ENCODE peak calls at places on chromosomes 11 and 22, in seven cellular contexts. C, O, Q, V, H, K and D are unnamed samples.

GRCh38 chr11:61923166-61924015 is 6.0 kb upstream of the RAB3IL1 start:
- DNase-seq in H (peak; percentile 48), V (peak; percentile 72), C (peak; percentile 63), Q (peak; percentile 76), O (peak; percentile 83), K (peak; percentile 62), D (no peak)

GRCh38 chr11:94198718-94199117 is 70.1 kb downstream of the PANX1 start:
- DNase-seq in H (no peak), K (no peak), O (no peak), Q (no peak), V (no peak), C (no peak), D (no peak)

GRCh38 chr11:125995313-125995712 is 49.5 kb downstream of the VSIG10L2 start:
- DNase-seq in Q (no peak), C (no peak), K (no peak), H (no peak), O (no peak), V (no peak), D (no peak)

GRCh38 chr22:41742918-41743317 is 43.6 kb downstream of the MEI1 start:
- DNase-seq in Q (no peak), C (no peak), H (no peak), O (peak; percentile 33), V (peak; percentile 34), K (no peak), D (no peak)

GRCh38 chr11:68438658-68439259 is 21.8 kb upstream of the PPP6R3 start:
- DNase-seq in O (no peak), C (no peak), K (no peak), Q (no peak), V (no peak), H (no peak), D (no peak)

GRCh38 chr11:128448487-128448886 is 138.9 kb downstream of the ETS1 start:
- DNase-seq in H (peak; percentile 88), V (peak; percentile 43), K (no peak), Q (peak; percentile 49), O (peak; percentile 81), C (peak; percentile 87), D (no peak)

GRCh38 chr11:48055292-48056132 is 75.2 kb downstream of the PTPRJ start:
- DNase-seq in V (no peak), H (no peak), Q (peak; percentile 52), C (peak; percentile 47), K (no peak), O (no peak), D (no peak)

GRCh38 chr11:117604349-117604995 is 192.5 kb downstream of the DSCAML1 start:
- DNase-seq in V (no peak), H (no peak), Q (peak; percentile 5), O (no peak), C (peak; percentile 32), K (no peak), D (no peak)

GRCh38 chr11:61732705-61733104 is 19.7 kb upstream of the MYRF start:
- DNase-seq in O (no peak), C (peak; percentile 34), Q (no peak), H (no peak), V (no peak), K (no peak), D (no peak)

GRCh38 chr11:95444309-95445202 is 213.6 kb upstream of the SESN3 start:
- DNase-seq in H (no peak), Q (no peak), K (no peak), O (no peak), C (no peak), V (no peak), D (no peak)

GRCh38 chr22:42814215-42814614 is 42.9 kb downstream of the ARFGAP3 start:
- DNase-seq in H (no peak), Q (no peak), O (no peak), K (no peak), C (no peak), V (no peak), D (no peak)

GRCh38 chr11:29564501-29564900 is 452.3 kb downstream of the KCNA4 start:
- DNase-seq in O (no peak), C (no peak), H (no peak), K (no peak), V (no peak), Q (no peak), D (no peak)

GRCh38 chr22:24338701-24339451 is 68.2 kb downstream of the SPECC1L start:
- DNase-seq in O (peak; percentile 44), K (no peak), V (no peak), C (peak; percentile 61), H (peak; percentile 69), Q (peak; percentile 29), D (peak; percentile 1)

GRCh38 chr11:63592975-63593395 is 21.2 kb downstream of the PLAAT3 start:
- DNase-seq in V (no peak), K (peak; percentile 68), H (peak; percentile 25), C (peak; percentile 44), O (peak; percentile 62), Q (no peak), D (no peak)

GRCh38 chr11:73389902-73390301 is 13.7 kb downstream of the RELT start:
- DNase-seq in O (no peak), K (no peak), C (no peak), Q (no peak), V (no peak), H (no peak), D (no peak)

GRCh38 chr11:57709802-57710367 is 2.1 kb downstream of the MED19 start:
- DNase-seq in V (no peak), Q (peak; percentile 11), O (no peak), H (no peak), K (no peak), C (no peak), D (no peak)

GRCh38 chr11:78555592-78555991 is 19.1 kb downstream of the NARS2 start:
- DNase-seq in Q (no peak), K (no peak), H (no peak), O (no peak), C (no peak), V (no peak), D (no peak)

GRCh38 chr11:127106142-127106541 is 105.6 kb upstream of the KIRREL3 start:
- DNase-seq in K (no peak), O (peak; percentile 91), V (no peak), H (no peak), Q (no peak), C (peak; percentile 12), D (peak; percentile 69)

GRCh38 chr11:45193695-45194094 is 47.3 kb downstream of the PRDM11 start:
- DNase-seq in O (no peak), C (no peak), Q (no peak), V (no peak), K (no peak), H (no peak), D (no peak)

GRCh38 chr11:19200410-19201201 is 1.2 kb downstream of the CSRP3 start:
- DNase-seq in C (peak; percentile 70), K (no peak), O (no peak), Q (no peak), H (no peak), V (no peak), D (no peak)

GRCh38 chr11:114132944-114133394 is 73.5 kb downstream of the ZBTB16 start:
- DNase-seq in O (no peak), K (no peak), Q (no peak), V (no peak), C (no peak), H (no peak), D (no peak)

GRCh38 chr11:61698173-61698965 is 18.2 kb downstream of the DAGLA start:
- DNase-seq in H (no peak), O (no peak), V (no peak), Q (no peak), C (no peak), K (no peak), D (no peak)

GRCh38 chr11:66015094-66015881 is 3.5 kb downstream of the CST6 start:
- DNase-seq in H (no peak), V (no peak), C (no peak), O (no peak), K (no peak), Q (no peak), D (no peak)

GRCh38 chr11:108732395-108732794 is 67.5 kb downstream of the DDX10 start:
- DNase-seq in H (peak; percentile 56), V (no peak), K (no peak), Q (no peak), C (no peak), O (no peak), D (no peak)

GRCh38 chr22:39457546-39458442 is 982 bp downstream of the MGAT3 start:
- DNase-seq in V (no peak), K (no peak), Q (no peak), O (no peak), H (no peak), C (no peak), D (no peak)

GRCh38 chr11:47889714-47890441 is 41.7 kb upstream of the NUP160 start:
- DNase-seq in O (no peak), Q (no peak), H (no peak), C (no peak), K (no peak), V (no peak), D (no peak)

GRCh38 chr11:112844530-112844929 is 116.7 kb upstream of the NCAM1 start:
- DNase-seq in C (no peak), K (peak; percentile 22), O (peak; percentile 24), Q (no peak), V (no peak), H (no peak), D (peak; percentile 48)

GRCh38 chr22:46415816-46416536 is 80.5 kb downstream of the TRMU start:
- DNase-seq in C (peak; percentile 35), O (no peak), H (no peak), V (no peak), K (no peak), Q (no peak), D (no peak)

GRCh38 chr11:130118636-130119387 is 40.8 kb upstream of the ST14 start:
- DNase-seq in C (no peak), Q (no peak), K (no peak), V (no peak), O (no peak), H (no peak), D (no peak)

DNA sequence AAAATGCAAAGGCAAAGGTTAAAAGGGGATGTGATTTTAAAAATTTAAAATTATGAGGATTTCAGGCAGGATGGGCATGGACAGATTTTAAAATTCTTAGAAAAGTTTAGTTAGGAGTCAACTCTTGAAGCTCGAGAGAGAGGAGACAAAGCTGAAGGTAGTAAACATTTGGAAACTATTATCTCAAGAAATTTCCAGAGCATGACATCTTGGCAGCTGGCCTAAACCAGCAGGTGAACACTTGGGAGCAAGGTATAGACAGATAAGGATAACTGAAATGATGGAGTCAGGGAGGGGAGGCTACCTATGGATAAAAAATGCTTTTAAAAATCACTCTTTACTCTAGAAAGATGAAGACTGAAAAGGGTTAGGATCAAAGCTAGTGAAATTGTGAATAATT is 13.7 kb downstream of the POU2AF3 start:
- DNase-seq in C (no peak), O (no peak), V (no peak), H (peak; percentile 43), K (no peak), Q (no peak), D (no peak)
- H4K8ac ChIP-seq in C (no peak overlapping the region), O (no peak overlapping the region), V (no peak overlapping the region), H (no peak overlapping the region), K (no peak overlapping the region), Q (no peak overlapping the region), D (no peak overlapping the region)

GRCh38 chr22:49203863-49204598 is 623.6 kb downstream of the BRD1 start:
- DNase-seq in K (peak; percentile 39), Q (no peak), V (peak; percentile 20), C (no peak), H (no peak), O (no peak), D (no peak)
- H3K4ac ChIP-seq in K (no peak overlapping the region), Q (no peak overlapping the region), V (no peak overlapping the region), C (no peak overlapping the region), H (no peak overlapping the region), O (no peak overlapping the region), D (no peak overlapping the region)

GRCh38 chr22:44887941-44888366 is 121.9 kb downstream of the PHF21B start:
- DNase-seq in C (no peak), O (no peak), K (no peak), Q (no peak), V (no peak), H (no peak), D (no peak)
- H4K8ac ChIP-seq in C (no peak overlapping the region), O (no peak overlapping the region), K (peak overlapping the region; percentile 76), Q (no peak overlapping the region), V (no peak overlapping the region), H (no peak overlapping the region), D (no peak overlapping the region)

GRCh38 chr22:38190581-38190980 is 9.0 kb upstream of the PLA2G6 start:
- DNase-seq in Q (no peak), V (no peak), C (no peak), K (no peak), O (no peak), H (no peak), D (no peak)
- H3K4ac ChIP-seq in Q (no peak overlapping the region), V (no peak overlapping the region), C (no peak overlapping the region), K (no peak overlapping the region), O (no peak overlapping the region), H (no peak overlapping the region), D (no peak overlapping the region)